ENCODE peak calls at places on chromosome 22, in nine cellular contexts. Z is fibroblast of pulmonary artery, K is HepG2, U is mammary epithelial cell, N is pancreas, J is dorsolateral prefrontal cortex, Y is fibroblast of lung, E is transverse colon, B is K562. D is an unnamed sample.

GRCh38 chr22:20750461-20751184 is 23.3 kb upstream of the SERPIND1 start:
- DNase-seq in K (no peak), J (peak; percentile 69), Z (peak; percentile 87), E (peak; percentile 38), Y (peak; percentile 78), B (peak; percentile 78), U (peak; percentile 82), N (peak; percentile 47), D (peak; percentile 58)

GRCh38 chr22:24053481-24054226 is 42.5 kb downstream of the CABIN1 start:
- DNase-seq in U (no peak), K (no peak), Y (no peak), E (no peak), Z (no peak), N (no peak), J (no peak), B (no peak), D (no peak)

GRCh38 chr22:34068011-34068410 is 147.7 kb upstream of the LARGE1 start:
- DNase-seq in B (no peak), Y (no peak), E (no peak), J (no peak), U (no peak), N (no peak), K (no peak), Z (no peak), D (no peak)

GRCh38 chr22:32410459-32410858 is 1.6 kb downstream of the RTCB start:
- DNase-seq in E (no peak), J (no peak), U (peak; percentile 69), Z (no peak), Y (no peak), B (no peak), N (no peak), K (peak; percentile 27), D (no peak)

GRCh38 chr22:41345807-41346335 is 35.9 kb upstream of the TEF start:
- DNase-seq in B (no peak), Y (no peak), E (no peak), U (no peak), Z (no peak), J (no peak), K (no peak), N (no peak), D (no peak)

GRCh38 chr22:36965716-36966115 is 52.3 kb downstream of the CSF2RB start:
- DNase-seq in J (no peak), B (no peak), N (no peak), K (no peak), U (no peak), E (no peak), Y (no peak), Z (no peak), D (no peak)

GRCh38 chr22:40668611-40669390 is 10.5 kb upstream of the MCHR1 start:
- DNase-seq in N (no peak), J (no peak), Y (peak; percentile 78), U (peak; percentile 87), E (no peak), Z (peak; percentile 96), B (peak; percentile 65), K (peak; percentile 62), D (peak; percentile 65)

GRCh38 chr22:50627452-50627913 is 469 bp downstream of the ARSA start:
- DNase-seq in K (peak; percentile 15), N (no peak), B (no peak), Y (no peak), U (peak; percentile 16), E (peak; percentile 31), J (no peak), Z (no peak), D (no peak)

GRCh38 chr22:39776295-39776694 is 117.3 kb downstream of the ENTHD1 start:
- DNase-seq in Z (no peak), E (no peak), B (no peak), U (no peak), N (no peak), J (no peak), Y (no peak), K (no peak), D (no peak)

GRCh38 chr22:44045171-44045570 is 21.1 kb downstream of the PARVB start:
- DNase-seq in K (no peak), Y (no peak), B (no peak), J (no peak), E (no peak), N (no peak), Z (no peak), U (no peak), D (no peak)

GRCh38 chr22:49405590-49405989 is 422.1 kb downstream of the BRD1 start:
- DNase-seq in U (no peak), Z (no peak), B (no peak), E (no peak), Y (no peak), J (no peak), N (no peak), K (no peak), D (no peak)

GRCh38 chr22:33110562-33111163 is 52.5 kb upstream of the SYN3 start:
- DNase-seq in J (peak; percentile 22), B (no peak), K (no peak), N (no peak), Y (no peak), Z (no peak), E (no peak), U (peak; percentile 14), D (no peak)

GRCh38 chr22:35611200-35611890 is 5.8 kb downstream of the MB start:
- DNase-seq in K (no peak), Z (no peak), B (no peak), Y (no peak), U (no peak), J (no peak), N (no peak), E (no peak), D (no peak)

GRCh38 chr22:21816472-21816786 is 51.0 kb downstream of the MAPK1 start:
- DNase-seq in J (no peak), Z (no peak), Y (no peak), U (no peak), K (no peak), E (no peak), N (no peak), B (no peak), D (no peak)
- H3K4me3 ChIP-seq in J (no peak overlapping the region), Z (no peak overlapping the region), Y (no peak overlapping the region), U (no peak overlapping the region), K (no peak overlapping the region), E (no peak overlapping the region), N (no peak overlapping the region), B (no peak overlapping the region), D (no peak overlapping the region)

GRCh38 chr22:19595532-19595931 is 71.3 kb upstream of the CLDN5 start:
- DNase-seq in N (no peak), J (no peak), B (no peak), K (no peak), Y (no peak), E (no peak), U (no peak), Z (no peak), D (no peak)
- H3K4me3 ChIP-seq in N (no peak overlapping the region), J (no peak overlapping the region), B (no peak overlapping the region), K (no peak overlapping the region), Y (no peak overlapping the region), E (no peak overlapping the region), U (no peak overlapping the region), Z (no peak overlapping the region), D (no peak overlapping the region)

GRCh38 chr22:22168190-22168940 is 76.2 kb upstream of the VPREB1 start:
- DNase-seq in Y (peak; percentile 91), N (peak; percentile 21), U (peak; percentile 42), J (no peak), K (peak; percentile 25), Z (peak; percentile 66), E (peak; percentile 26), B (peak; percentile 88), D (peak; percentile 23)
- H3K4me3 ChIP-seq in Y (peak overlapping the region; percentile 34), N (no peak overlapping the region), U (no peak overlapping the region), J (no peak overlapping the region), K (no peak overlapping the region), Z (no peak overlapping the region), E (peak overlapping the region; percentile 21), B (peak overlapping the region; percentile 3), D (no peak overlapping the region)

GRCh38 chr22:45164217-45165123 is 745 bp downstream of the NUP50 start:
- DNase-seq in J (no peak), U (peak; percentile 23), N (peak; percentile 46), Z (peak; percentile 18), B (peak; percentile 38), K (no peak), Y (peak; percentile 23), E (peak; percentile 32), D (peak; percentile 59)
- H3K4me3 ChIP-seq in J (peak overlapping the region; percentile 72), U (peak overlapping the region; percentile 50), N (peak overlapping the region; percentile 88), Z (peak overlapping the region; percentile 84), B (peak overlapping the region; percentile 80), K (peak overlapping the region; percentile 95), Y (peak overlapping the region; percentile 86), E (peak overlapping the region; percentile 100), D (peak overlapping the region; percentile 85)

GRCh38 chr22:45673482-45674175 is 2.0 kb downstream of the ATXN10 start:
- DNase-seq in B (peak; percentile 19), Z (no peak), Y (no peak), N (no peak), U (no peak), J (no peak), E (no peak), K (no peak), D (no peak)
- H3K4me3 ChIP-seq in B (peak overlapping the region; percentile 70), Z (peak overlapping the region; percentile 83), Y (peak overlapping the region; percentile 76), N (no peak overlapping the region), U (peak overlapping the region; percentile 96), J (no peak overlapping the region), E (peak overlapping the region; percentile 66), K (no peak overlapping the region), D (no peak overlapping the region)

GRCh38 chr22:38750638-38751037 is 5.2 kb downstream of the SUN2 start:
- DNase-seq in N (no peak), Z (no peak), J (no peak), Y (no peak), U (no peak), E (no peak), K (no peak), B (no peak), D (no peak)
- H3K4me3 ChIP-seq in N (no peak overlapping the region), Z (no peak overlapping the region), J (no peak overlapping the region), Y (no peak overlapping the region), U (no peak overlapping the region), E (no peak overlapping the region), K (no peak overlapping the region), B (no peak overlapping the region), D (no peak overlapping the region)

D was measured in hepatocyte.